ENCODE peak calls at places on chromosomes 13 and 19, in seven cellular contexts. One of them, this sample, is unnamed.

GRCh38 chr13:44431150-44431549 is 57.5 kb downstream of the SERP2 start:
- DNase-seq in substantia nigra: no peak
- DNase-seq in NCI-H1105: no peak
- DNase-seq in EL: no peak
- DNase-seq in stimulated activated CD8-positive, alpha-beta memory T cell treated with anti-CD3 and anti-CD28 coated beads, Interleukin-4, amount 100 ng/mL, for 24 hours: no peak
- DNase-seq in stimulated activated CD4-positive, alpha-beta T cell treated with anti-CD3 and anti-CD28 coated beads, Interleukin-1b, Interleukin-23, amount 100 ng/mL, for 24 hours: no peak
- DNase-seq in left lung: no peak
- DNase-seq in this sample: no peak

GRCh38 chr13:83906240-83906820 is 24.1 kb upstream of the SLITRK1 start:
- DNase-seq in substantia nigra: no peak
- DNase-seq in NCI-H1105: no peak
- DNase-seq in EL: no peak
- DNase-seq in stimulated activated CD8-positive, alpha-beta memory T cell treated with anti-CD3 and anti-CD28 coated beads, Interleukin-4, amount 100 ng/mL, for 24 hours: no peak
- DNase-seq in stimulated activated CD4-positive, alpha-beta T cell treated with anti-CD3 and anti-CD28 coated beads, Interleukin-1b, Interleukin-23, amount 100 ng/mL, for 24 hours: no peak
- DNase-seq in left lung: no peak
- DNase-seq in this sample: no peak

GRCh38 chr13:97223711-97224461 is 1.8 kb downstream of the MBNL2 start:
- DNase-seq in substantia nigra: peak; percentile 26
- DNase-seq in NCI-H1105: no peak
- DNase-seq in EL: peak; percentile 95
- DNase-seq in stimulated activated CD8-positive, alpha-beta memory T cell treated with anti-CD3 and anti-CD28 coated beads, Interleukin-4, amount 100 ng/mL, for 24 hours: no peak
- DNase-seq in stimulated activated CD4-positive, alpha-beta T cell treated with anti-CD3 and anti-CD28 coated beads, Interleukin-1b, Interleukin-23, amount 100 ng/mL, for 24 hours: no peak
- DNase-seq in left lung: peak; percentile 59
- DNase-seq in this sample: no peak

GRCh38 chr19:17488593-17489391 is 18.5 kb downstream of the SLC27A1 start:
- DNase-seq in substantia nigra: no peak
- DNase-seq in NCI-H1105: no peak
- DNase-seq in EL: no peak
- DNase-seq in stimulated activated CD8-positive, alpha-beta memory T cell treated with anti-CD3 and anti-CD28 coated beads, Interleukin-4, amount 100 ng/mL, for 24 hours: peak; percentile 75
- DNase-seq in stimulated activated CD4-positive, alpha-beta T cell treated with anti-CD3 and anti-CD28 coated beads, Interleukin-1b, Interleukin-23, amount 100 ng/mL, for 24 hours: peak; percentile 45
- DNase-seq in left lung: peak; percentile 89
- DNase-seq in this sample: peak; percentile 90

GRCh38 chr13:25732146-25732865 is 319.5 kb downstream of the SHISA2 start:
- DNase-seq in substantia nigra: no peak
- DNase-seq in NCI-H1105: no peak
- DNase-seq in EL: peak; percentile 78
- DNase-seq in stimulated activated CD8-positive, alpha-beta memory T cell treated with anti-CD3 and anti-CD28 coated beads, Interleukin-4, amount 100 ng/mL, for 24 hours: no peak
- DNase-seq in stimulated activated CD4-positive, alpha-beta T cell treated with anti-CD3 and anti-CD28 coated beads, Interleukin-1b, Interleukin-23, amount 100 ng/mL, for 24 hours: no peak
- DNase-seq in left lung: no peak
- DNase-seq in this sample: no peak

GRCh38 chr19:38892841-38893240 is 6.6 kb downstream of the SIRT2 start:
- DNase-seq in substantia nigra: no peak
- DNase-seq in NCI-H1105: no peak
- DNase-seq in EL: no peak
- DNase-seq in stimulated activated CD8-positive, alpha-beta memory T cell treated with anti-CD3 and anti-CD28 coated beads, Interleukin-4, amount 100 ng/mL, for 24 hours: no peak
- DNase-seq in stimulated activated CD4-positive, alpha-beta T cell treated with anti-CD3 and anti-CD28 coated beads, Interleukin-1b, Interleukin-23, amount 100 ng/mL, for 24 hours: no peak
- DNase-seq in left lung: no peak
- DNase-seq in this sample: no peak

GRCh38 chr19:45250832-45251451 is at the start of gene MARK4:
- DNase-seq in substantia nigra: peak; percentile 20
- DNase-seq in NCI-H1105: peak; percentile 53
- DNase-seq in EL: peak; percentile 62
- DNase-seq in stimulated activated CD8-positive, alpha-beta memory T cell treated with anti-CD3 and anti-CD28 coated beads, Interleukin-4, amount 100 ng/mL, for 24 hours: peak; percentile 40
- DNase-seq in stimulated activated CD4-positive, alpha-beta T cell treated with anti-CD3 and anti-CD28 coated beads, Interleukin-1b, Interleukin-23, amount 100 ng/mL, for 24 hours: peak; percentile 34
- DNase-seq in left lung: peak; percentile 50
- DNase-seq in this sample: peak; percentile 10

GRCh38 chr13:110630566-110631119 is 15.3 kb downstream of the NAXD start:
- DNase-seq in substantia nigra: no peak
- DNase-seq in NCI-H1105: no peak
- DNase-seq in EL: no peak
- DNase-seq in stimulated activated CD8-positive, alpha-beta memory T cell treated with anti-CD3 and anti-CD28 coated beads, Interleukin-4, amount 100 ng/mL, for 24 hours: no peak
- DNase-seq in stimulated activated CD4-positive, alpha-beta T cell treated with anti-CD3 and anti-CD28 coated beads, Interleukin-1b, Interleukin-23, amount 100 ng/mL, for 24 hours: no peak
- DNase-seq in left lung: no peak
- DNase-seq in this sample: no peak

GRCh38 chr19:58566989-58567388 is 6.1 kb downstream of the MZF1 start:
- DNase-seq in substantia nigra: no peak
- DNase-seq in NCI-H1105: no peak
- DNase-seq in EL: no peak
- DNase-seq in stimulated activated CD8-positive, alpha-beta memory T cell treated with anti-CD3 and anti-CD28 coated beads, Interleukin-4, amount 100 ng/mL, for 24 hours: no peak
- DNase-seq in stimulated activated CD4-positive, alpha-beta T cell treated with anti-CD3 and anti-CD28 coated beads, Interleukin-1b, Interleukin-23, amount 100 ng/mL, for 24 hours: no peak
- DNase-seq in left lung: no peak
- DNase-seq in this sample: no peak